ENCODE peak calls at places on chromosomes 6 and 20, in nine cellular contexts. One of them, this sample, is unnamed.

GRCh38 chr20:38915355-38915754 is 10.9 kb upstream of the FAM83D start:
- DNase-seq in astrocyte of the spinal cord: no peak
- DNase-seq in CD4-positive, alpha-beta T cell: no peak
- DNase-seq in activated B cell treated with CpG ODN at 0.5 μM for 24 hours: no peak
- DNase-seq in BJ: no peak
- DNase-seq in Calu3: no peak
- DNase-seq in HCT116: no peak
- DNase-seq in ovary: no peak
- DNase-seq in IMR-90: no peak
- DNase-seq in this sample: no peak

GRCh38 chr20:47392015-47392720 is 35.7 kb upstream of the ZMYND8 start:
- DNase-seq in astrocyte of the spinal cord: peak
- DNase-seq in CD4-positive, alpha-beta T cell: no peak
- DNase-seq in activated B cell treated with CpG ODN at 0.5 μM for 24 hours: no peak
- DNase-seq in BJ: peak
- DNase-seq in Calu3: peak
- DNase-seq in HCT116: peak
- DNase-seq in ovary: no peak
- DNase-seq in IMR-90: peak
- DNase-seq in this sample: no peak

GRCh38 chr6:170286246-170286933 is 4.5 kb downstream of the DLL1 start:
- DNase-seq in astrocyte of the spinal cord: no peak
- DNase-seq in CD4-positive, alpha-beta T cell: no peak
- DNase-seq in activated B cell treated with CpG ODN at 0.5 μM for 24 hours: no peak
- DNase-seq in BJ: no peak
- DNase-seq in Calu3: no peak
- DNase-seq in HCT116: no peak
- DNase-seq in ovary: peak
- DNase-seq in IMR-90: no peak
- DNase-seq in this sample: peak

GRCh38 chr6:85580104-85580877 is 13.4 kb downstream of the SNX14 start:
- DNase-seq in astrocyte of the spinal cord: no peak
- DNase-seq in CD4-positive, alpha-beta T cell: no peak
- DNase-seq in activated B cell treated with CpG ODN at 0.5 μM for 24 hours: no peak
- DNase-seq in BJ: no peak
- DNase-seq in Calu3: peak
- DNase-seq in HCT116: no peak
- DNase-seq in ovary: no peak
- DNase-seq in IMR-90: peak
- DNase-seq in this sample: no peak

GRCh38 chr6:69589626-69590025 is 207.2 kb downstream of the LMBRD1 start:
- DNase-seq in astrocyte of the spinal cord: no peak
- DNase-seq in CD4-positive, alpha-beta T cell: no peak
- DNase-seq in activated B cell treated with CpG ODN at 0.5 μM for 24 hours: no peak
- DNase-seq in BJ: no peak
- DNase-seq in Calu3: no peak
- DNase-seq in HCT116: no peak
- DNase-seq in ovary: no peak
- DNase-seq in IMR-90: no peak
- DNase-seq in this sample: no peak

GRCh38 chr6:38346291-38347079 is 293.2 kb downstream of the BTBD9 start:
- DNase-seq in astrocyte of the spinal cord: peak
- DNase-seq in CD4-positive, alpha-beta T cell: no peak
- DNase-seq in activated B cell treated with CpG ODN at 0.5 μM for 24 hours: no peak
- DNase-seq in BJ: peak
- DNase-seq in Calu3: no peak
- DNase-seq in HCT116: no peak
- DNase-seq in ovary: no peak
- DNase-seq in IMR-90: peak
- DNase-seq in this sample: no peak

GRCh38 chr20:25389858-25390537 is 637 bp downstream of the ABHD12 start:
- DNase-seq in astrocyte of the spinal cord: no peak
- DNase-seq in CD4-positive, alpha-beta T cell: peak
- DNase-seq in activated B cell treated with CpG ODN at 0.5 μM for 24 hours: peak
- DNase-seq in BJ: no peak
- DNase-seq in Calu3: peak
- DNase-seq in HCT116: no peak
- DNase-seq in ovary: peak
- DNase-seq in IMR-90: no peak
- DNase-seq in this sample: peak

GRCh38 chr6:8658391-8658790 is 223.0 kb upstream of the SLC35B3 start:
- DNase-seq in astrocyte of the spinal cord: no peak
- DNase-seq in CD4-positive, alpha-beta T cell: no peak
- DNase-seq in activated B cell treated with CpG ODN at 0.5 μM for 24 hours: no peak
- DNase-seq in BJ: no peak
- DNase-seq in Calu3: no peak
- DNase-seq in HCT116: no peak
- DNase-seq in ovary: no peak
- DNase-seq in IMR-90: no peak
- DNase-seq in this sample: no peak

GRCh38 chr6:89506716-89507597 is 74.0 kb downstream of the ANKRD6 start:
- DNase-seq in astrocyte of the spinal cord: no peak
- DNase-seq in CD4-positive, alpha-beta T cell: no peak
- DNase-seq in activated B cell treated with CpG ODN at 0.5 μM for 24 hours: no peak
- DNase-seq in BJ: no peak
- DNase-seq in Calu3: no peak
- DNase-seq in HCT116: no peak
- DNase-seq in ovary: no peak
- DNase-seq in IMR-90: no peak
- DNase-seq in this sample: no peak

GRCh38 chr20:50277460-50278376 is 87.1 kb downstream of the CEBPB start:
- DNase-seq in astrocyte of the spinal cord: no peak
- DNase-seq in CD4-positive, alpha-beta T cell: no peak
- DNase-seq in activated B cell treated with CpG ODN at 0.5 μM for 24 hours: no peak
- DNase-seq in BJ: no peak
- DNase-seq in Calu3: no peak
- DNase-seq in HCT116: no peak
- DNase-seq in ovary: no peak
- DNase-seq in IMR-90: no peak
- DNase-seq in this sample: no peak

GRCh38 chr6:123415844-123416468 is 220.8 kb downstream of the TRDN start:
- DNase-seq in astrocyte of the spinal cord: peak
- DNase-seq in CD4-positive, alpha-beta T cell: no peak
- DNase-seq in activated B cell treated with CpG ODN at 0.5 μM for 24 hours: no peak
- DNase-seq in BJ: no peak
- DNase-seq in Calu3: peak
- DNase-seq in HCT116: peak
- DNase-seq in ovary: peak
- DNase-seq in IMR-90: peak
- DNase-seq in this sample: peak

GRCh38 chr20:40279390-40279789 is 409.6 kb downstream of the MAFB start:
- DNase-seq in astrocyte of the spinal cord: peak
- DNase-seq in CD4-positive, alpha-beta T cell: no peak
- DNase-seq in activated B cell treated with CpG ODN at 0.5 μM for 24 hours: no peak
- DNase-seq in BJ: peak
- DNase-seq in Calu3: no peak
- DNase-seq in HCT116: no peak
- DNase-seq in ovary: peak
- DNase-seq in IMR-90: peak
- DNase-seq in this sample: no peak

GRCh38 chr6:11938285-11938890 is 73.7 kb upstream of the HIVEP1 start:
- DNase-seq in astrocyte of the spinal cord: no peak
- DNase-seq in CD4-positive, alpha-beta T cell: no peak
- DNase-seq in activated B cell treated with CpG ODN at 0.5 μM for 24 hours: no peak
- DNase-seq in BJ: no peak
- DNase-seq in Calu3: no peak
- DNase-seq in HCT116: no peak
- DNase-seq in ovary: no peak
- DNase-seq in IMR-90: no peak
- DNase-seq in this sample: no peak

GRCh38 chr6:154297711-154298110 is 58.9 kb downstream of the IPCEF1 start:
- DNase-seq in astrocyte of the spinal cord: no peak
- DNase-seq in CD4-positive, alpha-beta T cell: no peak
- DNase-seq in activated B cell treated with CpG ODN at 0.5 μM for 24 hours: no peak
- DNase-seq in BJ: no peak
- DNase-seq in Calu3: no peak
- DNase-seq in HCT116: no peak
- DNase-seq in ovary: no peak
- DNase-seq in IMR-90: no peak
- DNase-seq in this sample: no peak

GRCh38 chr6:15341311-15341710 is 95.4 kb downstream of the JARID2 start:
- DNase-seq in astrocyte of the spinal cord: no peak
- DNase-seq in CD4-positive, alpha-beta T cell: no peak
- DNase-seq in activated B cell treated with CpG ODN at 0.5 μM for 24 hours: no peak
- DNase-seq in BJ: no peak
- DNase-seq in Calu3: peak
- DNase-seq in HCT116: peak
- DNase-seq in ovary: no peak
- DNase-seq in IMR-90: no peak
- DNase-seq in this sample: no peak

GRCh38 chr6:44056392-44057237 is 70.6 kb downstream of the MRPL14 start:
- DNase-seq in astrocyte of the spinal cord: peak
- DNase-seq in CD4-positive, alpha-beta T cell: no peak
- DNase-seq in activated B cell treated with CpG ODN at 0.5 μM for 24 hours: no peak
- DNase-seq in BJ: no peak
- DNase-seq in Calu3: no peak
- DNase-seq in HCT116: no peak
- DNase-seq in ovary: no peak
- DNase-seq in IMR-90: peak
- DNase-seq in this sample: no peak

GRCh38 chr20:39016076-39016475 is 53.9 kb downstream of the DHX35 start:
- DNase-seq in astrocyte of the spinal cord: no peak
- DNase-seq in CD4-positive, alpha-beta T cell: no peak
- DNase-seq in activated B cell treated with CpG ODN at 0.5 μM for 24 hours: no peak
- DNase-seq in BJ: no peak
- DNase-seq in Calu3: no peak
- DNase-seq in HCT116: no peak
- DNase-seq in ovary: no peak
- DNase-seq in IMR-90: no peak
- DNase-seq in this sample: no peak

GRCh38 chr6:48560408-48560807 is 449.4 kb upstream of the PTCHD4 start:
- DNase-seq in astrocyte of the spinal cord: peak
- DNase-seq in CD4-positive, alpha-beta T cell: no peak
- DNase-seq in activated B cell treated with CpG ODN at 0.5 μM for 24 hours: no peak
- DNase-seq in BJ: no peak
- DNase-seq in Calu3: peak
- DNase-seq in HCT116: no peak
- DNase-seq in ovary: no peak
- DNase-seq in IMR-90: peak
- DNase-seq in this sample: no peak

GRCh38 chr6:109743739-109744138 is 52.6 kb downstream of the FIG4 start:
- DNase-seq in astrocyte of the spinal cord: peak
- DNase-seq in CD4-positive, alpha-beta T cell: no peak
- DNase-seq in activated B cell treated with CpG ODN at 0.5 μM for 24 hours: no peak
- DNase-seq in BJ: peak
- DNase-seq in Calu3: no peak
- DNase-seq in HCT116: no peak
- DNase-seq in ovary: no peak
- DNase-seq in IMR-90: peak
- DNase-seq in this sample: no peak

GRCh38 chr6:136039185-136039584 is 187.7 kb downstream of the PDE7B start:
- DNase-seq in astrocyte of the spinal cord: no peak
- DNase-seq in CD4-positive, alpha-beta T cell: no peak
- DNase-seq in activated B cell treated with CpG ODN at 0.5 μM for 24 hours: no peak
- DNase-seq in BJ: no peak
- DNase-seq in Calu3: no peak
- DNase-seq in HCT116: no peak
- DNase-seq in ovary: no peak
- DNase-seq in IMR-90: peak
- DNase-seq in this sample: no peak
- TF ChIP-seq CTCF in astrocyte of the spinal cord: no peak
- TF ChIP-seq CTCF in CD4-positive, alpha-beta T cell: no peak
- TF ChIP-seq CTCF in activated B cell treated with CpG ODN at 0.5 μM for 24 hours: no peak
- TF ChIP-seq CTCF in BJ: no peak
- TF ChIP-seq CTCF in Calu3: no peak
- TF ChIP-seq CTCF in HCT116: no peak
- TF ChIP-seq CTCF in ovary: no peak
- TF ChIP-seq CTCF in IMR-90: no peak
- TF ChIP-seq CTCF in this sample: no peak

DNA sequence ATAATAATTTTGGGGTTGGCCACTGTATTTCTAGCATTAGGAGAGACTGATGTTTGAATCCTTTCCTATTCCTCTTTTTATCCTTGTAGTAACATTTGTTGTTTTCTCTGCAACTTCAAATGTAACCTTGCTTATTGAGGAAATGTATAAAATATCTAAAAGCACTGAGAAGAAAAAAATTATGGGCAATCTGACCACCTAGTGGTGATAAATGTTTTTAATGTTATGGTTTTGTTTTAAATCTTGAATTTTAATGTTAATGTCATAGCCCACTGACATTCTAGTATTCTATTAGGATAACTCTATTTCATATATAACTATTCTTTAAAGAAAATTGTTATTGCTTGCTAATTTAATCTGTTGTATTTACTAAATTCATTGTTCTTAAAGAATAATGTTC is 134.4 kb downstream of the FARS2 start:
- DNase-seq in astrocyte of the spinal cord: no peak
- DNase-seq in CD4-positive, alpha-beta T cell: no peak
- DNase-seq in activated B cell treated with CpG ODN at 0.5 μM for 24 hours: no peak
- DNase-seq in BJ: no peak
- DNase-seq in Calu3: no peak
- DNase-seq in HCT116: no peak
- DNase-seq in ovary: no peak
- DNase-seq in IMR-90: no peak
- DNase-seq in this sample: no peak
- TF ChIP-seq CTCF in astrocyte of the spinal cord: no peak
- TF ChIP-seq CTCF in CD4-positive, alpha-beta T cell: no peak
- TF ChIP-seq CTCF in activated B cell treated with CpG ODN at 0.5 μM for 24 hours: no peak
- TF ChIP-seq CTCF in BJ: no peak
- TF ChIP-seq CTCF in Calu3: no peak
- TF ChIP-seq CTCF in HCT116: no peak
- TF ChIP-seq CTCF in ovary: no peak
- TF ChIP-seq CTCF in IMR-90: no peak
- TF ChIP-seq CTCF in this sample: no peak

DNA sequence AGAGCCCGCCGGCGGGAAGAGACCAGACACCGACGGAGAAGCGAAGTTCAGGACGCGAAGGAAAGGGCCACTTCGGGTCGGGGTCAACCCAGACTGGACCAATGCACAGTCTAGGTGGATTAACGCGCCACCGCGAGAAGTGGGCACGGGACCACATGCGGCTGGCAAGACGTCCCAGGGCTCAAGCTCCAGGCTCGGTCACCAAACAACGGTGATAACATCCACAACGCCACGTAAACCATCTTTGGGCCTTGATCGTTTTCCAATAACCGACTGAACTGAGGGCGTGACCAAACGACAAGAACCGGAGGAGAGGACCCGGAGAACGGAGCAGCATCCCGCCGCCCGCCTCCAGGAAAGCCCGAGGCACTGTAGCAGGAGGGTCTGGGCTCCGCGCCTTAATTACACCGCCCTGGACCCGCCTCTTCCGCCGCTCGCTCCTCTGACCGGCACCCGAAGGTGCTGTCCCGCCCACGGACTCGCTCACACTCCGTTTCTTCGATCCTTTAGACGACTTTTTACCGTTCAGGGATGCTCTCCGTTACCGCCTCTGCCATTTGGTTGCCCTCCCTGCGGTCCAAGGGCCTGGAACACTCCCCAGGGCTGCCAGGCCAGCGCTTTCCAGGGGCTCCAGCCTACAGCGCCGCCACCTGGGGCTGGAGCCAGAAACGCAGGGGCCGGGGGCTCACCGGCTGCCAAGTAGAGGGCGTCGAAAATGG is 44.1 kb downstream of the DPPA5 start:
- DNase-seq in astrocyte of the spinal cord: peak
- DNase-seq in CD4-positive, alpha-beta T cell: peak
- DNase-seq in activated B cell treated with CpG ODN at 0.5 μM for 24 hours: peak
- DNase-seq in BJ: no peak
- DNase-seq in Calu3: peak
- DNase-seq in HCT116: peak
- DNase-seq in ovary: peak
- DNase-seq in IMR-90: peak
- DNase-seq in this sample: peak
- TF ChIP-seq CTCF in astrocyte of the spinal cord: peak
- TF ChIP-seq CTCF in CD4-positive, alpha-beta T cell: peak
- TF ChIP-seq CTCF in activated B cell treated with CpG ODN at 0.5 μM for 24 hours: no peak
- TF ChIP-seq CTCF in BJ: peak
- TF ChIP-seq CTCF in Calu3: peak
- TF ChIP-seq CTCF in HCT116: peak
- TF ChIP-seq CTCF in ovary: no peak
- TF ChIP-seq CTCF in IMR-90: peak
- TF ChIP-seq CTCF in this sample: peak

GRCh38 chr20:2688041-2688591 is 4.5 kb upstream of the EBF4 start:
- DNase-seq in astrocyte of the spinal cord: peak
- DNase-seq in CD4-positive, alpha-beta T cell: peak
- DNase-seq in activated B cell treated with CpG ODN at 0.5 μM for 24 hours: no peak
- DNase-seq in BJ: no peak
- DNase-seq in Calu3: no peak
- DNase-seq in HCT116: peak
- DNase-seq in ovary: peak
- DNase-seq in IMR-90: peak
- DNase-seq in this sample: peak
- TF ChIP-seq CTCF in astrocyte of the spinal cord: peak
- TF ChIP-seq CTCF in CD4-positive, alpha-beta T cell: peak
- TF ChIP-seq CTCF in activated B cell treated with CpG ODN at 0.5 μM for 24 hours: no peak
- TF ChIP-seq CTCF in BJ: peak
- TF ChIP-seq CTCF in Calu3: no peak
- TF ChIP-seq CTCF in HCT116: peak
- TF ChIP-seq CTCF in ovary: peak
- TF ChIP-seq CTCF in IMR-90: peak
- TF ChIP-seq CTCF in this sample: peak